ENCODE peak calls at places on chromosomes 4 and X, in four cellular contexts. X is K562, O is HepG2, E is GM12878. P is an unnamed sample.

GRCh38 chrX:44470816-44471215 is 71.8 kb downstream of the FUNDC1 start:
- DNase-seq in X (no peak), E (no peak), O (no peak), P (no peak)

GRCh38 chr4:105765690-105766407 is 57.3 kb downstream of the GSTCD start:
- DNase-seq in O (peak), X (peak), E (no peak), P (peak)

GRCh38 chrX:3609800-3610199 is 103.6 kb downstream of the PRKX start:
- DNase-seq in X (no peak), O (no peak), E (no peak), P (no peak)

GRCh38 chrX:121307441-121307840 is 260.0 kb downstream of the GLUD2 start:
- DNase-seq in O (no peak), X (no peak), E (peak), P (no peak)

GRCh38 chrX:39854772-39855747 is 242.7 kb downstream of the BCOR start:
- DNase-seq in O (no peak), E (peak), X (no peak), P (no peak)

GRCh38 chr4:76738081-76738931 is 159.6 kb downstream of the SOWAHB start:
- DNase-seq in O (no peak), X (no peak), E (peak), P (no peak)

GRCh38 chrX:118475903-118476302 is 19.7 kb upstream of the DOCK11 start:
- DNase-seq in E (no peak), O (no peak), X (no peak), P (no peak)

GRCh38 chr4:184824776-184825393 is 883 bp downstream of the ACSL1 start:
- DNase-seq in E (no peak), X (no peak), O (no peak), P (no peak)

GRCh38 chr4:97493815-97494518 is 649.3 kb downstream of the STPG2 start:
- DNase-seq in E (no peak), O (no peak), X (no peak), P (no peak)

GRCh38 chrX:136778020-136778419 is 2.7 kb downstream of the ARHGEF6 start:
- DNase-seq in X (no peak), E (no peak), O (no peak), P (no peak)

GRCh38 chr4:20195071-20195885 is 56.4 kb upstream of the SLIT2 start:
- DNase-seq in E (no peak), X (no peak), O (no peak), P (no peak)

GRCh38 chrX:135951291-135951690 is 22.5 kb downstream of the MMGT1 start:
- DNase-seq in E (no peak), O (no peak), X (no peak), P (no peak)

GRCh38 chr4:72312032-72312650 is 256.9 kb downstream of the ADAMTS3 start:
- DNase-seq in E (no peak), X (no peak), O (peak), P (no peak)

GRCh38 chrX:134718329-134719317 is 60.4 kb upstream of the PLAC1 start:
- DNase-seq in O (no peak), X (peak), E (peak), P (peak)

GRCh38 chr4:118351851-118352827 is 664 bp downstream of the PRSS12 start:
- DNase-seq in O (peak), E (no peak), X (no peak), P (peak)

GRCh38 chr4:140240237-140240636 is 86.3 kb upstream of the MAML3 start:
- DNase-seq in X (no peak), O (no peak), E (no peak), P (no peak)

GRCh38 chr4:139540637-139541036 is 15.4 kb downstream of the SETD7 start:
- DNase-seq in X (no peak), E (no peak), O (no peak), P (no peak)

GRCh38 chr4:143399113-143399949 is 62.7 kb downstream of the GAB1 start:
- DNase-seq in E (no peak), X (peak), O (peak), P (peak)

GRCh38 chrX:49956313-49956712 is 33.9 kb downstream of the CLCN5 start:
- DNase-seq in E (no peak), O (no peak), X (no peak), P (no peak)

GRCh38 chrX:49947778-49948177 is 25.4 kb downstream of the CLCN5 start:
- DNase-seq in O (no peak), E (no peak), X (no peak), P (no peak)

DNA sequence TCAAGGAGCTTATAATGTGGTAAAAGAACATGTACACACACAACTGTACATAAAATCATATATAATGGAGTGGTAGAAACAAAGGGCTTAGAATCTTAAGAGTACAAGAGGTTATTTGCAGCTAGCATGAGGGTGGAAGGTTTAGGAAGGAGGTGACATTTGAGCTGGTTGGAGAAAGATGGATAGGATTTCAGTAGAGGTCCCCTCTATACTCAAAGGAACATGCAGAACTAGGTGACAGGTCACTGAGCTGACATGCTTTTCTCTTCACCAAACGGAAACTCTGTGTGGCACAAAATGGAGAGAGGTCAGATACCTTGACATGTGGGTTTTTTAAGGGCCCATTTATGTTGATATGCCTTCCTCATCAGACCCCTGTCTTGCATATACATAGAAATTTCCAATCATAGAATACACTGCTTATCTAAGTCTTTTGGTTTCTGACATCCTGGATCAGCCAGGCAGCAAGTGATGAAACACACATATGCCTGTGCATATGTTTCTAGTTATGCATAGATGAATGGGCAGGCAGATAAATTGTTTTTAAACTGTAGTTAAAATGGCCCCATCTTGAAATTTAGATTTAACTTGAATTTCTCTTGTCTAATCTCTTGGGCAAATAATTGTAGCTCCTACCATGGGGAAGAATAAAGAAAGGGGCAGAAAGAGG is 29.3 kb downstream of the CLCN5 start:
- DNase-seq in O (no peak), X (no peak), E (no peak), P (no peak)
- TF ChIP-seq FOXK2 in O (no peak), X (no peak), E (no peak), P (no peak)

DNA sequence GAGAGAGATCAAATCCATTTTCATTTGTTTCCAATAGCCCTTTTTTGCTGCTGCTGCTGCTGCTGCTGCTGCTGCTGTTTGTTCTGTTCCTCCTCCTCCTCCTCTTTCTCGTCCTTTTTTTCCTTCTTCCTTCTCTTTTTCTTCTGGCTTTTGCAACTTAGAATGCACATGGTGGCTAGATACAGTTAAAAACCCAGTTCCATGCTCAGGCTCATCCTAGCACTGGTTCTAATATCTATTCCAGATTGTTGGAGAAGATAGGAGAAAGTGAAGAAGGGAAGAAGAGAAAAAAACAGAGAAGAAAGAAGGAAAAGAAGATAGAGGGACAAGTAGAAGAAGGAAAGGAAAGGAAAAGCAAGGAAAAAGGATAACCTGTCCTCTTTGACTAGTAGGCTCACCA is 39.7 kb downstream of the VSIG4 start:
- DNase-seq in X (no peak), O (no peak), E (no peak), P (no peak)
- TF ChIP-seq FOXM1 in X (no peak), O (no peak), E (no peak), P (no peak)

DNA sequence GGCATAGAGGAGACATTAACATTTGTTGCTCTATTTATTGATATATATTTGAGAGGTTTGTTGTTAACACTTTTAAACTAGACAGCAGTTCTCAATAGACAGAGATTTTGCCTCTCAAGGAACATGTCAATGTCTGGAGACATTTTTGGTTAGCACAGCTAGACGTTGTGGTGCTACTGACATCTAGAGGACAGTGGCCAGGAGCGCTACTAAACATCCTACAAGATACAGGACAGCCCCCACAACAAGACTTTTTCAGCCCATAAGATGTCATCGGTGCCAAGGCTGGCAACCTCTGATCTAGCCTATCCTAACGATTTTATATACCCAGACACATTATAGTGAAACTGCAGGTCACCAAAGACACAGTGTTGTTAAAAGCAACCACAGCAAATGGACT is 18.4 kb upstream of the CTSO start:
- DNase-seq in O (no peak), X (peak), E (peak), P (peak)
- TF ChIP-seq FOXK2 in O (no peak), X (no peak), E (no peak), P (no peak)

GRCh38 chrX:130770615-130771014 is 132.4 kb downstream of the ENOX2 start:
- DNase-seq in X (no peak), O (no peak), E (no peak), P (no peak)
- TF ChIP-seq FOXM1 in X (no peak), O (no peak), E (no peak), P (no peak)

DNA sequence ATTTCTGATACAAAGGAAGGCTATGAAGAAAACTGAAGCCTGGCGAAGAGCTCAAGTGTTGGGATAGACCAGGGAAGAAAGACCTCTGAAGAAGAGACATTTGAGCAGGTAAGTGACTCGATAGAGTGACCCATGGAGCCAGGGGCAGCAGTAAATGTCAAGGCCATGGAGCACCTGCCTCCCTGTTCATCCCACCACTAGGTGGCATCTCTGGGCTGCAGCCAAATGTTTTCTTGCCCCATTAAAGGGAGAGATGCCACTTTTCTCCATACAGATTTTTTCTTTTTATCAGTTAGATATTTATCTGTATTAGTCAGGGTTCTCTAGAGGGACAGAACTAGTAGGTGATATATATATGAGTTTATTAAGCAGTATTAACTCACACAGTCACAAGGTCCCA is 4.9 kb upstream of the ZNF81 start:
- DNase-seq in X (peak), E (no peak), O (peak), P (peak)
- TF ChIP-seq FOXK2 in X (no peak), E (no peak), O (no peak), P (no peak)